ENCODE peak calls at places on chromosome 7, in four cellular contexts. G is NB4, X is A549, N is K562. E is an unnamed sample.

GRCh38 chr7:114160925-114161324 is 242.1 kb upstream of the PPP1R3A start:
- DNase-seq in G (no peak), X (no peak), N (no peak), E (no peak)

GRCh38 chr7:16739863-16740622 is 13.5 kb upstream of the TSPAN13 start:
- DNase-seq in G (peak; percentile 73), X (peak; percentile 80), N (peak; percentile 94), E (peak; percentile 88)

GRCh38 chr7:87480386-87480785 is 4.9 kb upstream of the ABCB4 start:
- DNase-seq in G (no peak), X (no peak), N (no peak), E (no peak)

GRCh38 chr7:75993689-75994387 is 557 bp downstream of the TMEM120A start:
- DNase-seq in G (peak; percentile 64), X (peak; percentile 56), N (peak; percentile 68), E (peak; percentile 72)

GRCh38 chr7:105650382-105650729 is 69.1 kb upstream of the EFCAB10 start:
- DNase-seq in G (no peak), X (no peak), N (no peak), E (no peak)

GRCh38 chr7:128381161-128381821 is 19.8 kb upstream of the PRRT4 start:
- DNase-seq in G (peak; percentile 82), X (no peak), N (peak; percentile 83), E (no peak)

GRCh38 chr7:113810108-113810748 is 108.6 kb downstream of the PPP1R3A start:
- DNase-seq in G (no peak), X (no peak), N (no peak), E (peak; percentile 13)

GRCh38 chr7:24337180-24337579 is 53.2 kb downstream of the NPY start:
- DNase-seq in G (no peak), X (no peak), N (no peak), E (no peak)

GRCh38 chr7:54397836-54398612 is 144.2 kb upstream of the VSTM2A start:
- DNase-seq in G (peak; percentile 12), X (peak; percentile 4), N (no peak), E (no peak)

GRCh38 chr7:44604941-44605340 is 1.5 kb upstream of the OGDH start:
- DNase-seq in G (no peak), X (no peak), N (no peak), E (no peak)

GRCh38 chr7:68218461-68218860 is 1221.8 kb downstream of the TYW1 start:
- DNase-seq in G (no peak), X (no peak), N (no peak), E (no peak)

GRCh38 chr7:113086431-113086888 is at the start of gene GPR85:
- DNase-seq in G (peak; percentile 85), X (peak; percentile 26), N (peak; percentile 88), E (peak; percentile 50)

GRCh38 chr7:151687523-151688235 is 168.0 kb upstream of the RHEB start:
- DNase-seq in G (no peak), X (peak; percentile 96), N (peak; percentile 67), E (peak; percentile 86)

GRCh38 chr7:101315336-101315735 is 6.3 kb downstream of the IFT22 start:
- DNase-seq in G (peak; percentile 87), X (peak; percentile 78), N (peak; percentile 77), E (peak; percentile 37)

GRCh38 chr7:24038993-24039392 is 245.0 kb upstream of the NPY start:
- DNase-seq in G (no peak), X (no peak), N (no peak), E (no peak)

GRCh38 chr7:137591444-137591843 is 247.9 kb upstream of the PTN start:
- DNase-seq in G (peak; percentile 12), X (peak; percentile 7), N (peak; percentile 7), E (peak; percentile 74)

GRCh38 chr7:19020062-19020461 is 97.4 kb downstream of the TWIST1 start:
- DNase-seq in G (no peak), X (no peak), N (no peak), E (no peak)

GRCh38 chr7:158129037-158130022 is 458.3 kb downstream of the PTPRN2 start:
- DNase-seq in G (no peak), X (no peak), N (no peak), E (no peak)
- TF ChIP-seq MYC in G (no peak), X (no peak), N (no peak), E (no peak)

GRCh38 chr7:92669616-92670153 is 79.5 kb upstream of the FAM133B start:
- DNase-seq in G (no peak), X (no peak), N (no peak), E (no peak)
- TF ChIP-seq MYC in G (no peak), X (no peak), N (no peak), E (no peak)

DNA sequence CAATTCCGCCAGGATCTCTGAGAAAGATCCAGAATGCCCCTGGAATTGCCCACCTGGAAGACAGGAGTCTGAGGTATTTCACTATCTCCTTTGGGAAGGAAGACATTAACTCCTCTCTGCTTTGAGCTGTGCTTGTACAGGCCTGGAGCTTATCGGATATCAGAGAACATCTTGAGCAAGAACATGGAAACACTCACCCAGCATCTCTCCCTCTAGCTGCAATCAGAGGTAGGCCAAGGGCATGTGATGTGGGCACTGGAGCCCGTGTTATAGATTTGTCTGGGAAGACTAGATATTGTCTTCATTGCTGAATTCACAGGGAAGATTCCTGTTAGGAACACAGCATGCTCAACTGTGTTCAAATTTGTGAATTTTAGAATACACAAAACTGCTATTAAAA is 233.9 kb downstream of the PHF14 start:
- DNase-seq in G (no peak), X (peak; percentile 13), N (no peak), E (no peak)
- TF ChIP-seq MYC in G (no peak), X (no peak), N (no peak), E (no peak)

GRCh38 chr7:132399367-132399766 is 176.9 kb downstream of the PLXNA4 start:
- DNase-seq in G (no peak), X (no peak), N (no peak), E (no peak)
- TF ChIP-seq MYC in G (no peak), X (no peak), N (no peak), E (no peak)

DNA sequence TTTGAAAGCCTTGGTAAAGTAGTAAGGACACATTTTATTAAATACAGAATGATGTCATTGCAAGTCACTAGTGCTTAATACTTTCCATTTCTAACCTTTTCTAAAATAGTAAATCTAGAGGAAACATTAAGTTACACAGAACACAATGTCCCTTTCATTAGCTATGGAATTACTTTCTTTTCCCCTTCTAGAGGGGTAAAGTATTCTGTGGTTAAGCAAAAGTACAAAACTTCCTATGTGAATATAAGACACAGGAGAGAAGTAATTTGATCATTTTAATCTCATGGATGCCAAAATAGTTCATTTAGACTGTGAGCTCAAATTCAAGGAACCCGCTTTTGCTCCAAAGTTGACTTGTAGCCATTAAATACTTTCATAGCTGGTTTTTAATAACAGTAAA is 49.8 kb downstream of the SEMA3E start:
- DNase-seq in G (no peak), X (no peak), N (no peak), E (no peak)
- TF ChIP-seq MYC in G (no peak), X (no peak), N (no peak), E (no peak)

DNA sequence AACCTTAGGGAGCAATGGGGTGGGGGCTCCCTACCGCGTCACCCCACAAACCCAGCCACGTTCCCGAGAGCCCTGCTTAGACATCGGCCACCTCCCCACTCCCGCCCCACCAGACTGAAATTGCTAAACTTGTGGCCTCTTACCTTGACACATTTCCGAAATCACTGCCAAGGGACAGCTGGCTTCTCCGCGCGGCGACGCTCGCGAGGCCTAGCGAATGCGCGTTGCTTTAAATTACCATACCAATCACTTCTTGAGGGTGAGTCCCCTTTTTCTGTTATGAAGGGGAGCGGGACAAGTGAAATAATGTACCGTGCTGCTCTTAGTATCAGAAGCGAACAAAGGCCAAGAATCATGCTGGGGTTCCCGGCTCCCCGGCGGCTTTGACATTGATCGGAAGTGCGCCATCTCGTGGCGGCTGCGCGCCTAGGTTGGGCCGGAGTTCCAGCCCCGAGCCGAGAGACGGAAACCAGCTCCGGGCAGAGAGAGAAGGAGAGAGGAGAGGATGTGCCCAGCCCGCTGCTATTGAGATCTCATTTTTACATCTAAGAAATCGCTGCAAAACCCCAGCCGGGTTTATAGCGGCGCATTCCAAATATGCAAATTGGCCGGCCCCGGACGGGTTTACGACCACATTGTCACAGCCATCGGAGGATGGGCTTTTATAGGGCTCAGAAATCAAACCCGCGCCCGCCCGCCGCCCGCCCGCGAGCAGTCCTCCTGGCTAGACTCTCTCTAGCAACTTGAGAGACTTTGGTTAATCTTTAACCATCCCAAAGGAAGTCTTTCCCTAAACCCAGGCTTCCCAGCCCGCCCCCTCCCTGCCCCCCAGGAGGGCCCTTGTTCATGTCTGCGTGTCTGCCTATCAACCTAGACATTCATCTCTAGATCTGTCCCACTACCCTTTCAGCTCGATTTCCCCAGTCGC is 5.3 kb downstream of the HOXA11 start:
- DNase-seq in G (peak; percentile 89), X (peak; percentile 85), N (peak; percentile 71), E (peak; percentile 90)
- TF ChIP-seq MYC in G (peak; percentile 12), X (no peak), N (no peak), E (no peak)

GRCh38 chr7:47565841-47566240 is 16.1 kb downstream of the TNS3 start:
- DNase-seq in G (no peak), X (no peak), N (no peak), E (no peak)

GRCh38 chr7:47570649-47571050 is 11.3 kb downstream of the TNS3 start:
- DNase-seq in G (no peak), X (no peak), N (no peak), E (no peak)

GRCh38 chr7:47571355-47572100 is 10.4 kb downstream of the TNS3 start:
- DNase-seq in G (peak; percentile 47), X (peak; percentile 81), N (no peak), E (no peak)

GRCh38 chr7:47568056-47568455 is 13.9 kb downstream of the TNS3 start:
- DNase-seq in G (no peak), X (no peak), N (no peak), E (no peak)

GRCh38 chr7:47568569-47568968 is 13.3 kb downstream of the TNS3 start:
- DNase-seq in G (no peak), X (no peak), N (no peak), E (no peak)
- TF ChIP-seq MYC in G (no peak), X (no peak), N (no peak), E (no peak)

DNA sequence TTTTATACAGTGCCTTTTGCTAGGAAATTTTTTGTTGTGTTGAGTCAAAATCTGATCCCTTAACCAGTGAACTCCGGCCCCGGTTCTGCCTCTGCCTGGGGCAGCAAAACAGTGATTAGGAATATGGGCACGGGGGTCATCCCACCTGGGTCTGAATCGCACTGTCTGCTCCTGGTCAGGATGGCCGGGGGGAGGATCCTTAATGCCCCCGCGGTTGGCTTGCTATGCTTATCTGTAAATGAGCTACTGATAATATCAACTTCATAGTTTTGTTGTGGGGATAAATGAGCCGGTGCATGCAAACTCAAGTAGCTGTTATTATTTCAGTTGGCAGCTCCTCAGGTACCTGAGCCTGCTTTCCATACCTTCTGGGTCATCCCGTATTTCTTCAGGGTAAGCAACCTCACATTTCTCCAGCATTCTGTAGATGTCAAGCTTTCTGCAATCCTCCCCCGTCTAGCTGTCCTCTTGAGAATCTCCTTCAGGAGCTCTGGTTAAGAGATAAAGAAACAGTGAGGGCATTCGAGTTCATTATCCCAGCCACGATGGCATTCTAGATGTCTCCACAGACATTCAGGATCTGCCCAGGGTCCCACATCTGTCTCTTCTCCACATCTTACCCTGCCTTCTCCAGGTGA is 592.2 kb downstream of the SDK1 start:
- DNase-seq in G (no peak), X (no peak), N (no peak), E (no peak)
- TF ChIP-seq MYC in G (no peak), X (no peak), N (no peak), E (no peak)

GRCh38 chr7:139231513-139232376 is 708 bp downstream of the UBN2 start:
- DNase-seq in G (peak; percentile 70), X (peak; percentile 32), N (peak; percentile 71), E (peak; percentile 29)

GRCh38 chr7:139230774-139231512 is at the start of gene UBN2:
- DNase-seq in G (peak; percentile 100), X (peak; percentile 97), N (peak; percentile 100), E (peak; percentile 99)

GRCh38 chr7:139232893-139233292 is 1.9 kb downstream of the UBN2 start:
- DNase-seq in G (peak; percentile 12), X (no peak), N (no peak), E (peak; percentile 12)

GRCh38 chr7:139230484-139230773 is 608 bp upstream of the UBN2 start:
- DNase-seq in G (no peak), X (no peak), N (no peak), E (no peak)

GRCh38 chr7:139232377-139232717 is 1.3 kb downstream of the UBN2 start:
- DNase-seq in G (no peak), X (no peak), N (no peak), E (no peak)
- TF ChIP-seq MYC in G (no peak), X (no peak), N (no peak), E (no peak)